ENCODE peak calls at places on chromosomes 6 and 20, in four cellular contexts. T, W, V and U are unnamed samples.

GRCh38 chr20:9114709-9115108 is 45.8 kb downstream of the PLCB4 start:
- DNase-seq in W (no peak), T (no peak), V (no peak), U (no peak)

GRCh38 chr20:24637941-24638340 is 168.5 kb downstream of the SYNDIG1 start:
- DNase-seq in V (no peak), T (no peak), W (no peak), U (no peak)

GRCh38 chr20:59441860-59442810 is 141.7 kb downstream of the EDN3 start:
- DNase-seq in W (no peak), V (no peak), T (no peak), U (no peak)

GRCh38 chr6:48426636-48427035 is 315.6 kb upstream of the PTCHD4 start:
- DNase-seq in T (peak), V (peak), W (no peak), U (no peak)

GRCh38 chr20:17542993-17543412 is 11.8 kb upstream of the BFSP1 start:
- DNase-seq in T (peak), V (peak), W (no peak), U (no peak)

GRCh38 chr6:108914235-108915022 is 66.2 kb downstream of the ARMC2 start:
- DNase-seq in V (peak), T (no peak), W (peak), U (no peak)

GRCh38 chr20:57070296-57070695 is 196.1 kb downstream of the BMP7 start:
- DNase-seq in V (no peak), W (no peak), T (no peak), U (no peak)

GRCh38 chr6:159582736-159583135 is 110.3 kb downstream of the SOD2 start:
- DNase-seq in V (no peak), W (no peak), T (no peak), U (no peak)

GRCh38 chr6:152863618-152864326 is 113.2 kb downstream of the VIP start:
- DNase-seq in W (peak), V (peak), T (peak), U (peak)

GRCh38 chr6:157763894-157764345 is 59.1 kb upstream of the SNX9 start:
- DNase-seq in W (no peak), T (no peak), V (no peak), U (no peak)

GRCh38 chr6:157761331-157761921 is 61.6 kb upstream of the SNX9 start:
- DNase-seq in W (no peak), V (peak), T (peak), U (no peak)

GRCh38 chr6:157763129-157763893 is 59.7 kb upstream of the SNX9 start:
- DNase-seq in W (no peak), V (peak), T (peak), U (no peak)

GRCh38 chr6:157761926-157762325 is 61.1 kb upstream of the SNX9 start:
- DNase-seq in W (no peak), V (no peak), T (no peak), U (no peak)

DNA sequence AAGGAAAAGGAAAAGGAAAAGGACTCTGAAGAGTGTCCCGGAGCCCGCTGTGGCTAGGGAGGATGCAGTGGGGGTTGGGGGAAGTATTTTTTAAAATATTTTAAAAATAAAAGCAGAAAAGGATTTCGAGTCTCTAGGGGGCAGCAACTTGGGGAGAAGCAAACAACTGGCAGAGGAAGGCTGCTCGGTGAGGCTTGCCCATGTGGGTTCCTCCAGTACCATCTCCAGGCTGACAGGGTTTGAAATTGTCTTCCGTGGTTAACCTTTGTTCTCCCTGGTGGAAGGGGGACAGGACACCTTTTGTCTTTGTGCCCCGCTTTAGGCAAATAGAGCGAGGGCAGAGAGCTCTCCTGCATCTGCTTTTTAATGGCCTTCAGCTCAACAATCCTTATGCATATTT is 60.4 kb upstream of the SNX9 start:
- DNase-seq in T (no peak), W (no peak), V (peak), U (no peak)
- TF ChIP-seq CTCF in T (peak), W (no peak), V (peak), U (no peak)

GRCh38 chr6:12075067-12075563 is 63.0 kb downstream of the HIVEP1 start:
- DNase-seq in W (peak), V (peak), T (peak), U (no peak)
- TF ChIP-seq CTCF in W (peak), V (peak), T (peak), U (no peak)

GRCh38 chr6:408599-409102 is 17.1 kb downstream of the IRF4 start:
- DNase-seq in W (no peak), T (peak), V (peak), U (no peak)
- TF ChIP-seq CTCF in W (no peak), T (peak), V (peak), U (peak)

DNA sequence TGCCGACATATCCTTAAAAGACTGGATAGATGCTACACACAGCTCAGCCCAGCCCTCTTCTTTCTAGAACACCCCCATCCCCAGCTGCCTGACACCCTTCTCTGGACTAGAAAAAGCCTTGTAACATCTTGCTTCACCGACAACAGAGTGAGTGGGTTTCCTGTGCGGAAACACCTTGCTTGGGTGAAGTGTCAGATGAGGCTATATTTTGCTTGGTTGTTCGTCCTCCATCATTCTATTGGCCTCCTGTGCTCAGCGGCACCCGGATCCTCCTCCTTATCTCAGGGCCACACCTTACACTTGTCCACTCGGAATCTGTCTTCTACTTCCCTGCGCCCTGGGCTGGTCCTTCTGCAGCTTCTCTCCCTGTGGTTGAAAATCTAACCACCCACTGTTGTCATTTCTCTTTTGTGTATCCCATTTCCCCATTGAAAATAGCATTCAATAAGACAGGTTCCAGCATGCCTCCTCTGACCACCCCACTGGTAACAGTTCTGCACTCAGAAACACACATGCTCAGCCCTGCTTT is 101.3 kb upstream of the MLN start:
- DNase-seq in W (peak), T (no peak), V (no peak), U (no peak)
- TF ChIP-seq CTCF in W (no peak), T (no peak), V (no peak), U (no peak)

GRCh38 chr6:18640134-18640533 is 253.0 kb downstream of the RNF144B start:
- DNase-seq in W (no peak), T (no peak), V (no peak), U (no peak)

GRCh38 chr6:18640754-18641153 is 253.6 kb downstream of the RNF144B start:
- DNase-seq in V (no peak), T (no peak), W (no peak), U (no peak)

GRCh38 chr6:18632670-18633410 is 245.7 kb downstream of the RNF144B start:
- DNase-seq in W (no peak), T (peak), V (peak), U (no peak)

DNA sequence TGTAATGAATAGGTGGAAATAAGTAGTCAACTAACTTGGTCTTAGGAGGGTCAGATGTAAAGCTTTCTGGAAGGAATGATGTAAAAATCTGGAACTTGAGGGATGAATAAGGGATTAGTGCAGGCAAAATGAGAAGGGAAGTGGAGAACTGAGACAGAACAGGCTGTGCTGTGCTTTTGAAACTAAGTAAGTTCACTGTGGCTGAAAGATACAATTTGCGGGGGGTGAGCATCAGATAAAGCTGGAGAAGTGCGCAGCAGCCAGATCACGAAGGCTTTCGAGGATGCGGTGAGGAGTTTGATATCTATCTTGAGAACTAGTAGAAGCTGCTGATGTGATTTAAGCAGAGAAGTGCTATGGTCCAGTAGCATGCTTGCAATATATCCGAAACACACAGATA is 247.8 kb downstream of the RNF144B start:
- DNase-seq in V (no peak), T (no peak), W (no peak), U (no peak)
- TF ChIP-seq CTCF in V (no peak), T (no peak), W (no peak), U (no peak)

GRCh38 chr6:157134402-157135074 is 188.8 kb downstream of the TMEM242 start:
- DNase-seq in W (no peak), V (no peak), T (no peak), U (no peak)

GRCh38 chr6:157137501-157137900 is 185.8 kb downstream of the TMEM242 start:
- DNase-seq in T (no peak), V (no peak), W (no peak), U (no peak)

GRCh38 chr6:157143171-157143884 is 180.0 kb downstream of the TMEM242 start:
- DNase-seq in V (peak), T (peak), W (no peak), U (no peak)

GRCh38 chr6:157135691-157136090 is 187.6 kb downstream of the TMEM242 start:
- DNase-seq in V (peak), W (no peak), T (peak), U (no peak)

DNA sequence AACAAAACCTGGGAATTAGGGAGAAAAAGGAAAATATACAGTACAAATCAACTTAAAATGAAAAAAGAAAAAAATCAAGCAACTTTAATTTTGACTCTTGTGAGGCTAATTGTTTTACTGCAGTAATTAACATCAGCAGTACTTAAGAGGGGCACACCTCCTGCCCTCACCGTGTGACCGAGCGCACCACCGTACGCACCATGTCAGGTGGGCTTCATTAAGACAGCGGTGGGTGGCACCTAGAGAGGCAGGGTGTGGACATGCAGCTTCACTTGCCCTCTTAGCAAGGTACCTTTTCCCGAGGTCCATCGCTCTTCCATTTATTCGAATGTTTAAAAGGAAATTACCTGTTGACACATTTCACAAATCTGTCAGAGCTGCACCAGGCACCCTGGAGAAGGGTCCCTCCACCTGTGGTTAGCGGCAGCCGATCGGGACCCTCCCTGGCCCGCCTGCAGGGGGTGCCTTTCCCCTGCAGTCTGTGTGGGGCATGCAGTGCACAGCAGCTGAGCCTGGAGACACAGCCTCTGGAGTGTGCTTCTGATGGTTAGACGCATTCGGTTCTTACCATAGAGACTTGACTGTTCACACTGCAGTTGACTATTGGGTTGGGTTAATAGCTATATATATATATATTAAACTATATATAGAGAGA is 184.1 kb downstream of the TMEM242 start:
- DNase-seq in T (no peak), W (no peak), V (no peak), U (peak)
- TF ChIP-seq CTCF in T (peak), W (no peak), V (peak), U (peak)